ENCODE peak calls at places on chromosomes 7 and 10, in four cellular contexts. W is tibial artery, Z is psoas muscle, A is prostate gland. O is an unnamed sample. For H3K27me3 and H3K4me1, the result is how much of the 10 kb centered on the place peaks cover.

GRCh38 chr7:68258569-68258968 is 1261.9 kb downstream of the TYW1 start:
- DNase-seq in Z (no peak), A (no peak), W (no peak), O (no peak)

GRCh38 chr10:32963102-32963501 is 5.1 kb upstream of the ITGB1 start:
- DNase-seq in Z (no peak), A (no peak), W (no peak), O (no peak)

GRCh38 chr7:133191787-133192186 is 61.1 kb upstream of the EXOC4 start:
- DNase-seq in W (no peak), Z (no peak), A (no peak), O (no peak)

GRCh38 chr10:58177362-58177947 is 90.2 kb downstream of the IPMK start:
- DNase-seq in A (no peak), Z (no peak), W (no peak), O (no peak)

GRCh38 chr7:589781-590575 is 70.3 kb upstream of the PDGFA start:
- DNase-seq in W (no peak), Z (peak), A (no peak), O (no peak)

GRCh38 chr10:90424730-90425129 is 433.1 kb downstream of the HTR7 start:
- DNase-seq in Z (no peak), A (no peak), W (no peak), O (no peak)

GRCh38 chr10:44166441-44166840 is 218.5 kb downstream of the CXCL12 start:
- DNase-seq in Z (no peak), A (no peak), W (no peak), O (no peak)

GRCh38 chr10:44382131-44382858 is 2.6 kb downstream of the CXCL12 start:
- DNase-seq in A (no peak), Z (no peak), W (peak), O (no peak)

GRCh38 chr7:66769833-66770512 is 29.4 kb downstream of the RABGEF1 start:
- DNase-seq in W (no peak), A (no peak), Z (no peak), O (no peak)

GRCh38 chr10:11345224-11346054 is 266.0 kb downstream of the USP6NL start:
- DNase-seq in W (no peak), Z (no peak), A (peak), O (no peak)

GRCh38 chr10:88792656-88793055 is 9.9 kb upstream of the LIPM start:
- DNase-seq in A (no peak), Z (peak), W (peak), O (no peak)

GRCh38 chr7:48427671-48428070 is 256.4 kb downstream of the ABCA13 start:
- DNase-seq in W (no peak), Z (no peak), A (no peak), O (no peak)

GRCh38 chr7:78576196-78576595 is 777.6 kb downstream of the PHTF2 start:
- DNase-seq in Z (no peak), A (no peak), W (no peak), O (no peak)

GRCh38 chr10:44333511-44333910 is 51.4 kb downstream of the CXCL12 start:
- DNase-seq in A (no peak), Z (no peak), W (no peak), O (no peak)

GRCh38 chr7:873367-874002 is 2.9 kb upstream of the GET4 start:
- DNase-seq in Z (peak), A (peak), W (peak), O (peak)

GRCh38 chr7:105675873-105676484 is 94.7 kb upstream of the EFCAB10 start:
- DNase-seq in Z (no peak), A (no peak), W (no peak), O (no peak)

GRCh38 chr7:26705567-26705966 is 158.8 kb downstream of the SKAP2 start:
- DNase-seq in Z (no peak), W (no peak), A (peak), O (no peak)

GRCh38 chr7:105656922-105657521 is 75.7 kb upstream of the EFCAB10 start:
- DNase-seq in W (no peak), Z (no peak), A (no peak), O (peak)

GRCh38 chr7:157434231-157434630 is 97.4 kb downstream of the DNAJB6 start:
- DNase-seq in A (no peak), Z (peak), W (peak), O (no peak)

GRCh38 chr7:54995631-54996340 is 23.0 kb upstream of the EGFR start:
- DNase-seq in A (peak), W (no peak), Z (no peak), O (no peak)

GRCh38 chr7:105402221-105403095 is 13.7 kb upstream of the SRPK2 start:
- DNase-seq in Z (no peak), A (no peak), W (no peak), O (no peak)

GRCh38 chr7:19957664-19958063 is 184.2 kb upstream of the TMEM196 start:
- DNase-seq in W (no peak), A (no peak), Z (no peak), O (no peak)

GRCh38 chr7:64541438-64542359 is 21.2 kb downstream of the ZNF680 start:
- DNase-seq in A (no peak), W (peak), Z (no peak), O (no peak)

GRCh38 chr7:149005427-149006344 is 22.6 kb downstream of the PDIA4 start:
- DNase-seq in W (peak), A (peak), Z (peak), O (peak)

GRCh38 chr10:62732841-62733653 is 71.5 kb upstream of the ADO start:
- DNase-seq in W (no peak), Z (no peak), A (no peak), O (no peak)

GRCh38 chr10:103648951-103649532 is 155.5 kb downstream of the NEURL1 start:
- DNase-seq in Z (peak), W (peak), A (no peak), O (no peak)

DNA sequence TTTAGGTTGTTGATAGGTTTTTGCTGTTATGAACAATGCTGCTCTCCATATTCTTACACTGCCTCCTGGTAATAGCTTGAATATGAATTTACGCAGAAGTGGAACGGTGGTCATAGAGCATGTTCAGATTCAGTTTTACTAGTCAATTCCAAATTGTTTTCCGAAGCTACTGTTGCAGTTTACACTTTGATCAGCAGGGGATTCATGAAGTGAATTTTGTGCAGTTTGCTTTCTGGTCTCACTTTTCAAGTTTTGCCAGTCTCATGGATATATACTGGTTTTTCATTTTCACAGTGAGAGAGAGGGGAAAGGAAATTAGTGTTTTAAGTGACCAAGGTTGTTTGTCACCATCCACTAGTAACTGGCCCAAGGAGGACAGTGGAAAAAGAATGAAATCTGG is 171.3 kb downstream of the PRKCQ start:
- DNase-seq in A (no peak), W (no peak), Z (no peak), O (no peak)
- TF ChIP-seq CTCF in A (no peak), W (no peak), Z (peak), O (no peak)

GRCh38 chr10:70673929-70674559 is 1.7 kb downstream of the ADAMTS14 start:
- DNase-seq in W (no peak), Z (no peak), A (no peak), O (no peak)
- H3K27me3 ChIP-seq in W (under half), Z (under half), A (under half), O (under half)

GRCh38 chr10:119412831-119413737 is 129.4 kb downstream of the RGS10 start:
- DNase-seq in A (no peak), W (no peak), Z (no peak), O (peak)
- H3K4me1 ChIP-seq in A (under half), W (under half), Z (under half), O (under half)

DNA sequence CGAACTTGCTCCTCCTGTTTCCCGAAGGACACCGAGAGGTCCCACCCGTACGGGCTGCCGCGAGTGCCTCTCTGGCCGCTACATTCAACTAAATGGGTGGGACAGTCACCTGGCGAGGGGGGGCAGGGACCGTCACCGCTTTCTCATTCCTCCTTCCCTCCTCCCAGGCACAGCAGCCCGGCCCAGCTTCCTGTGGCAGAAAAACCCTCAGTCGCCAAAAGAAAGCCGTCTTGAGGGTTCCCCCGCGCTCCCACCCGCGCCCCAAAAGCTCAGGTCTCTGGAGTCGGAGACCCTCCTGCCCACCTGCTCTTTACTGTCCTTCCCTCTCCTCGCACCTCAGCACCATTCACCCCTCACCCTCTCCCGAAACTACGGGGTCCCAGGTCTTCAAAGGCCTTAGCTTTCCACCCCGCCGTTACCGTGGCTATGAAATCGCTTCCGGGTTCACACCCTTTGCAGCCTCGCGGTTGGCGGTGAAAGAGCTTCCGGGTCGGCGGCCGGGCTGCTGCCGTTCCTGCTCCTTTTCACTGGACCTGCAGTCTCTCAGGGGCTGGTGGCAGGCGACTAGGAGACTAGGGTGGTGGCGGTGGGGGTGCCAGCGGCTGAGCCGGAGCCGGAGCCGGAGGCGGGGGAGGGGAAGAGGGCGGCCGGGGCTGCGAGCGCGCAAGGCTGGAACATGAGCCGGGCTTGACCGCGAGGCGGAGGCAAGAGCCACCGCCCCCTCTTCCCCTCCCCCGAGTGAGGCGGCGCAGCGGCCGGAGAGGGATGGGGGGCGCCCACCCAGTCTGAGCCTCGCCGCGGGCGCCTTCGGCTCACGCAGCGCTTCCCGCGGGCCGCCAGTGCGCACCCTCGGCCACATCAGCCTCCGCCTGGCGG is at the start of the genes ANKIB1 and KRIT1:
- DNase-seq in W (peak), Z (peak), A (peak), O (peak)
- TF ChIP-seq CTCF in W (peak), Z (no peak), A (peak), O (peak)

GRCh38 chr7:154860621-154861375 is 142.1 kb downstream of the PAXIP1 start:
- DNase-seq in A (no peak), Z (no peak), W (no peak), O (no peak)

GRCh38 chr7:154857240-154857639 is 145.7 kb downstream of the PAXIP1 start:
- DNase-seq in A (no peak), Z (no peak), W (peak), O (no peak)

GRCh38 chr7:154857728-154858681 is 144.9 kb downstream of the PAXIP1 start:
- DNase-seq in Z (no peak), W (peak), A (no peak), O (no peak)

GRCh38 chr7:154859747-154860620 is 142.9 kb downstream of the PAXIP1 start:
- DNase-seq in Z (no peak), A (no peak), W (no peak), O (no peak)

GRCh38 chr7:154858836-154859537 is 143.9 kb downstream of the PAXIP1 start:
- DNase-seq in W (peak), Z (no peak), A (no peak), O (no peak)
- H3K27me3 ChIP-seq in W (under half), Z (under half), A (under half), O (under half)

GRCh38 chr10:79073784-79074432 is 5.1 kb downstream of the ZMIZ1 start:
- DNase-seq in A (no peak), W (peak), Z (peak), O (no peak)
- H3K4me1 ChIP-seq in A (under half), W (half or more), Z (half or more), O (half or more)

DNA sequence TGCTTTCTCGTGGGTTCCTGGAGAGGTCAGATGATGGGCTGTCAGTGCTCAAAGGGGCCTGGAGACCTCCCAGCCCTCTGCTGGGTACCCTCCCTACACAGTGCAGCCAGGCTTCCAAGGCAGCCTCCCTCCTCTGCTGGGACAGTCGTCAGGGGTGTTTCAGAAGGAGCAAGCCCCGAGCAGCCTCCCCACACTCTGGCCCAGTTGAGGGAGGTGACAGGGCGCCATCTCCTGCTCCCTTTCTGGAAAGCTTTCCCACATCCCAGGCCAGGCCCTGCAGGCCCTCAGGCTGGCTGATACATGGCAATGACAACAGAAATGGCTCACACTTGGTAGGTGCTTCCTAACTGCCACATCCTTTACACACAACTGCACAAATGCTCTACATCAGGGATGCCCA is 32.1 kb downstream of the KCNMA1 start:
- DNase-seq in Z (no peak), A (no peak), W (no peak), O (peak)
- TF ChIP-seq CTCF in Z (no peak), A (no peak), W (no peak), O (peak)

GRCh38 chr7:158518915-158519640 is 68.5 kb downstream of the PTPRN2 start:
- DNase-seq in A (no peak), Z (no peak), W (no peak), O (no peak)
- H3K27me3 ChIP-seq in A (under half), Z (under half), W (under half), O (under half)

GRCh38 chr10:80464557-80465466 is 10.7 kb downstream of the TSPAN14 start:
- DNase-seq in W (no peak), Z (peak), A (no peak), O (peak)
- H3K4me1 ChIP-seq in W (half or more), Z (half or more), A (half or more), O (under half)

GRCh38 chr10:100930368-100930767 is 17.6 kb downstream of the SLF2 start:
- DNase-seq in W (no peak), Z (no peak), A (no peak), O (no peak)
- TF ChIP-seq CTCF in W (no peak), Z (peak), A (no peak), O (peak)